ENCODE peak calls at places on chromosomes 16 and 17, in four cellular contexts. One of them, this sample, is unnamed.

GRCh38 chr17:7836596-7837374 is 2.8 kb downstream of the KDM6B start:
- DNase-seq in neuronal stem cell: peak
- DNase-seq in GM04504: peak
- DNase-seq in nephron progenitor cell: peak
- DNase-seq in this sample: peak

GRCh38 chr16:82671743-82672142 is 45.0 kb downstream of the CDH13 start:
- DNase-seq in neuronal stem cell: no peak
- DNase-seq in GM04504: no peak
- DNase-seq in nephron progenitor cell: no peak
- DNase-seq in this sample: no peak

GRCh38 chr17:79555543-79555942 is 55.3 kb downstream of the RBFOX3 start:
- DNase-seq in neuronal stem cell: no peak
- DNase-seq in GM04504: no peak
- DNase-seq in nephron progenitor cell: no peak
- DNase-seq in this sample: no peak

GRCh38 chr17:48254896-48255295 is 147.3 kb downstream of the SNX11 start:
- DNase-seq in neuronal stem cell: no peak
- DNase-seq in GM04504: no peak
- DNase-seq in nephron progenitor cell: no peak
- DNase-seq in this sample: no peak

GRCh38 chr16:14344292-14344691 is 273.2 kb downstream of the MRTFB start:
- DNase-seq in neuronal stem cell: no peak
- DNase-seq in GM04504: no peak
- DNase-seq in nephron progenitor cell: no peak
- DNase-seq in this sample: no peak

GRCh38 chr16:88754912-88755744 is 29.9 kb downstream of the PIEZO1 start:
- DNase-seq in neuronal stem cell: no peak
- DNase-seq in GM04504: no peak
- DNase-seq in nephron progenitor cell: peak
- DNase-seq in this sample: no peak

GRCh38 chr17:4950757-4951204 is at the start of gene ENO3:
- DNase-seq in neuronal stem cell: peak
- DNase-seq in GM04504: no peak
- DNase-seq in nephron progenitor cell: peak
- DNase-seq in this sample: no peak

GRCh38 chr17:79005063-79005861 is 4.3 kb downstream of the CANT1 start:
- DNase-seq in neuronal stem cell: no peak
- DNase-seq in GM04504: no peak
- DNase-seq in nephron progenitor cell: no peak
- DNase-seq in this sample: no peak

GRCh38 chr16:49287572-49287971 is 5.9 kb upstream of the CBLN1 start:
- DNase-seq in neuronal stem cell: no peak
- DNase-seq in GM04504: no peak
- DNase-seq in nephron progenitor cell: no peak
- DNase-seq in this sample: no peak

GRCh38 chr16:70418274-70418992 is 20.5 kb downstream of the ST3GAL2 start:
- DNase-seq in neuronal stem cell: no peak
- DNase-seq in GM04504: no peak
- DNase-seq in nephron progenitor cell: no peak
- DNase-seq in this sample: no peak

GRCh38 chr16:28193530-28194423 is 18.0 kb downstream of the XPO6 start:
- DNase-seq in neuronal stem cell: no peak
- DNase-seq in GM04504: peak
- DNase-seq in nephron progenitor cell: no peak
- DNase-seq in this sample: no peak

GRCh38 chr17:28675980-28676379 is 14.0 kb downstream of the SUPT6H start:
- DNase-seq in neuronal stem cell: no peak
- DNase-seq in GM04504: no peak
- DNase-seq in nephron progenitor cell: no peak
- DNase-seq in this sample: no peak

GRCh38 chr17:79087428-79088143 is 13.0 kb downstream of the ENGASE start:
- DNase-seq in neuronal stem cell: peak
- DNase-seq in GM04504: peak
- DNase-seq in nephron progenitor cell: peak
- DNase-seq in this sample: peak

GRCh38 chr16:54493076-54493475 is 206.5 kb upstream of the IRX3 start:
- DNase-seq in neuronal stem cell: no peak
- DNase-seq in GM04504: no peak
- DNase-seq in nephron progenitor cell: no peak
- DNase-seq in this sample: no peak

GRCh38 chr16:2176047-2176446 is 20.4 kb downstream of the CASKIN1 start:
- DNase-seq in neuronal stem cell: no peak
- DNase-seq in GM04504: no peak
- DNase-seq in nephron progenitor cell: no peak
- DNase-seq in this sample: no peak

GRCh38 chr17:81844327-81844851 is 9.5 kb upstream of the PPP1R27 start:
- DNase-seq in neuronal stem cell: no peak
- DNase-seq in GM04504: no peak
- DNase-seq in nephron progenitor cell: no peak
- DNase-seq in this sample: no peak

GRCh38 chr16:67883872-67884261 is 818 bp upstream of the NRN1L start:
- DNase-seq in neuronal stem cell: peak
- DNase-seq in GM04504: no peak
- DNase-seq in nephron progenitor cell: peak
- DNase-seq in this sample: peak

GRCh38 chr17:81960130-81960958 is 643 bp downstream of the NOTUM start:
- DNase-seq in neuronal stem cell: no peak
- DNase-seq in GM04504: no peak
- DNase-seq in nephron progenitor cell: peak
- DNase-seq in this sample: no peak

GRCh38 chr16:86429663-86430062 is 80.7 kb upstream of the FOXF1 start:
- DNase-seq in neuronal stem cell: no peak
- DNase-seq in GM04504: no peak
- DNase-seq in nephron progenitor cell: no peak
- DNase-seq in this sample: no peak

GRCh38 chr16:1054660-1055556 is 17.6 kb upstream of the SSTR5 start:
- DNase-seq in neuronal stem cell: peak
- DNase-seq in GM04504: no peak
- DNase-seq in nephron progenitor cell: peak
- DNase-seq in this sample: no peak

GRCh38 chr16:52128407-52128806 is 418.5 kb downstream of the TOX3 start:
- DNase-seq in neuronal stem cell: no peak
- DNase-seq in GM04504: no peak
- DNase-seq in nephron progenitor cell: no peak
- DNase-seq in this sample: no peak

GRCh38 chr16:57999366-57999970 is 1.0 kb downstream of the ZNF319 start:
- DNase-seq in neuronal stem cell: no peak
- DNase-seq in GM04504: no peak
- DNase-seq in nephron progenitor cell: no peak
- DNase-seq in this sample: peak

GRCh38 chr16:11843861-11844260 is 7.5 kb downstream of the RSL1D1 start:
- DNase-seq in neuronal stem cell: no peak
- DNase-seq in GM04504: no peak
- DNase-seq in nephron progenitor cell: no peak
- DNase-seq in this sample: no peak

GRCh38 chr17:66169839-66170238 is 22.1 kb downstream of the CEP112 start:
- DNase-seq in neuronal stem cell: no peak
- DNase-seq in GM04504: no peak
- DNase-seq in nephron progenitor cell: no peak
- DNase-seq in this sample: no peak

GRCh38 chr16:67843343-67843765 is 1.2 kb downstream of the THAP11 start:
- DNase-seq in neuronal stem cell: no peak
- DNase-seq in GM04504: no peak
- DNase-seq in nephron progenitor cell: peak
- DNase-seq in this sample: no peak

GRCh38 chr16:85615852-85616607 is 2.9 kb downstream of the GSE1 start:
- DNase-seq in neuronal stem cell: peak
- DNase-seq in GM04504: peak
- DNase-seq in nephron progenitor cell: peak
- DNase-seq in this sample: peak

GRCh38 chr16:20614201-20615141 is 38.3 kb upstream of the ACSM2B start:
- DNase-seq in neuronal stem cell: no peak
- DNase-seq in GM04504: no peak
- DNase-seq in nephron progenitor cell: no peak
- DNase-seq in this sample: no peak

This sample was measured in B cell.